ENCODE peak calls at places on chromosomes 13 and 19, in five cellular contexts. A is EH, G is KBM-7, F is amniotic stem cell, O is T-helper 17 cell. T is an unnamed sample.

GRCh38 chr13:42876810-42877550 is 95.6 kb downstream of the FAM216B start:
- DNase-seq in A (peak), G (no peak), F (no peak), O (no peak), T (peak)

GRCh38 chr13:27395007-27395510 is 29.4 kb upstream of the GTF3A start:
- DNase-seq in A (no peak), G (no peak), F (no peak), O (no peak), T (no peak)

GRCh38 chr19:32652893-32653625 is 21.9 kb downstream of the ANKRD27 start:
- DNase-seq in A (peak), G (no peak), F (no peak), O (no peak), T (peak)

GRCh38 chr19:8552810-8553209 is 24.4 kb downstream of the MYO1F start:
- DNase-seq in A (peak), G (no peak), F (no peak), O (no peak), T (peak)

GRCh38 chr19:41871573-41872383 is 5.3 kb upstream of the CD79A start:
- DNase-seq in A (no peak), G (peak), F (no peak), O (peak), T (no peak)

GRCh38 chr19:49676690-49677231 is 310 bp upstream of the PRMT1 start:
- DNase-seq in A (peak), G (peak), F (peak), O (peak), T (peak)

GRCh38 chr19:2047449-2048103 is 3.5 kb downstream of the MKNK2 start:
- DNase-seq in A (peak), G (no peak), F (no peak), O (no peak), T (peak)

GRCh38 chr19:16497837-16498236 is 1.6 kb downstream of the C19orf44 start:
- DNase-seq in A (no peak), G (no peak), F (no peak), O (no peak), T (no peak)

GRCh38 chr19:18093439-18094161 is 4.0 kb upstream of the MAST3 start:
- DNase-seq in A (peak), G (peak), F (no peak), O (no peak), T (peak)

GRCh38 chr19:21158523-21159135 is 16.8 kb downstream of the ZNF431 start:
- DNase-seq in A (peak), G (no peak), F (no peak), O (no peak), T (peak)

GRCh38 chr13:26896986-26897668 is 136.5 kb upstream of the GPR12 start:
- DNase-seq in A (no peak), G (no peak), F (no peak), O (no peak), T (no peak)

GRCh38 chr19:18377026-18377425 is 8.9 kb upstream of the GDF15 start:
- DNase-seq in A (no peak), G (no peak), F (no peak), O (no peak), T (no peak)

GRCh38 chr19:33446918-33447293 is 73.4 kb downstream of the CEBPG start:
- DNase-seq in A (no peak), G (no peak), F (no peak), O (no peak), T (no peak)

GRCh38 chr13:99731747-99732146 is 230.5 kb downstream of the TM9SF2 start:
- DNase-seq in A (no peak), G (no peak), F (no peak), O (no peak), T (no peak)

GRCh38 chr13:111474136-111475002 is 153.9 kb downstream of the TEX29 start:
- DNase-seq in A (peak), G (peak), F (peak), O (no peak), T (peak)

GRCh38 chr13:69580255-69580654 is 527.4 kb upstream of the ATXN8OS start:
- DNase-seq in A (no peak), G (no peak), F (no peak), O (no peak), T (no peak)

GRCh38 chr13:51286135-51287002 is 53.1 kb upstream of the SERPINE3 start:
- DNase-seq in A (peak), G (peak), F (peak), O (peak), T (peak)

GRCh38 chr13:43316997-43317396 is 293.6 kb downstream of the DNAJC15 start:
- DNase-seq in A (peak), G (peak), F (no peak), O (no peak), T (peak)

GRCh38 chr13:52617070-52618060 is 24.9 kb upstream of the HNRNPA1L2 start:
- DNase-seq in A (peak), G (peak), F (no peak), O (peak), T (peak)

GRCh38 chr19:48735031-48735615 is 5.3 kb downstream of the RASIP1 start:
- DNase-seq in A (peak), G (no peak), F (no peak), O (no peak), T (peak)

GRCh38 chr13:110424596-110425443 is 117.7 kb downstream of the COL4A2 start:
- DNase-seq in A (no peak), G (no peak), F (no peak), O (no peak), T (no peak)

GRCh38 chr13:42068886-42069285 is 20.4 kb downstream of the DGKH start:
- DNase-seq in A (no peak), G (peak), F (no peak), O (no peak), T (peak)

GRCh38 chr19:37991176-37991835 is 84.3 kb downstream of the SIPA1L3 start:
- DNase-seq in A (no peak), G (no peak), F (no peak), O (no peak), T (no peak)

GRCh38 chr19:50777830-50778303 is 7.6 kb downstream of the GPR32 start:
- DNase-seq in A (peak), G (no peak), F (no peak), O (no peak), T (peak)

GRCh38 chr19:13036366-13036976 is 41.2 kb downstream of the NFIX start:
- DNase-seq in A (peak), G (no peak), F (no peak), O (no peak), T (peak)

GRCh38 chr19:4597975-4598671 is 38.6 kb upstream of the SEMA6B start:
- DNase-seq in A (peak), G (peak), F (no peak), O (peak), T (no peak)

GRCh38 chr19:33797821-33798633 is 1.4 kb downstream of the KCTD15 start:
- DNase-seq in A (peak), G (no peak), F (no peak), O (no peak), T (peak)

GRCh38 chr19:925087-925911 is 536 bp upstream of the ARID3A start:
- DNase-seq in A (peak), G (peak), F (no peak), O (peak), T (peak)

GRCh38 chr13:99982741-99983400 is 1.3 kb downstream of the ZIC2 start:
- DNase-seq in A (no peak), G (peak), F (no peak), O (no peak), T (no peak)

GRCh38 chr13:36685912-36686311 is 12.1 kb downstream of the SERTM1 start:
- DNase-seq in A (peak), G (no peak), F (no peak), O (no peak), T (peak)

GRCh38 chr19:47095707-47096704 is 17.6 kb downstream of the ZC3H4 start:
- DNase-seq in A (peak), G (peak), F (no peak), O (no peak), T (peak)

T was measured in choroid plexus epithelial cell.